ENCODE peak calls at places on chromosomes 7 and 10, in eight cellular contexts. P, O, D, V, M, H, E and Z are unnamed samples.

GRCh38 chr10:90856964-90857634 is 740 bp downstream of the HTR7 start:
- DNase-seq in P (no peak), O (no peak), D (no peak), V (no peak), M (no peak), H (peak), E (no peak), Z (peak)

GRCh38 chr10:103793920-103794883 is 61.2 kb downstream of the SH3PXD2A start:
- DNase-seq in P (no peak), O (no peak), D (no peak), V (no peak), M (peak), H (no peak), E (no peak), Z (peak)

GRCh38 chr10:37701781-37702493 is 155.5 kb downstream of the ZNF248 start:
- DNase-seq in P (no peak), O (no peak), D (no peak), V (no peak), M (no peak), H (no peak), E (no peak), Z (no peak)

GRCh38 chr10:13820119-13820518 is 233.4 kb downstream of the PRPF18 start:
- DNase-seq in P (no peak), O (no peak), D (no peak), V (no peak), M (no peak), H (no peak), E (no peak), Z (no peak)

GRCh38 chr10:62710182-62710581 is 94.3 kb upstream of the ADO start:
- DNase-seq in P (no peak), O (no peak), D (no peak), V (no peak), M (no peak), H (no peak), E (no peak), Z (no peak)

GRCh38 chr7:83547526-83547925 is 101.4 kb downstream of the SEMA3E start:
- DNase-seq in P (no peak), O (peak), D (no peak), V (no peak), M (peak), H (no peak), E (peak), Z (no peak)

GRCh38 chr10:30000802-30001571 is 58.4 kb downstream of the JCAD start:
- DNase-seq in P (peak), O (peak), D (no peak), V (no peak), M (no peak), H (no peak), E (peak), Z (no peak)

GRCh38 chr10:652226-652625 is 37.2 kb downstream of the DIP2C start:
- DNase-seq in P (no peak), O (no peak), D (no peak), V (no peak), M (no peak), H (no peak), E (no peak), Z (no peak)

GRCh38 chr10:72162978-72163377 is 52.8 kb upstream of the ANAPC16 start:
- DNase-seq in P (peak), O (peak), D (peak), V (peak), M (no peak), H (no peak), E (peak), Z (no peak)

GRCh38 chr10:86798636-86799035 is 42.2 kb downstream of the BMPR1A start:
- DNase-seq in P (peak), O (peak), D (peak), V (no peak), M (no peak), H (no peak), E (no peak), Z (no peak)

GRCh38 chr7:149005427-149006344 is 22.6 kb downstream of the PDIA4 start:
- DNase-seq in P (peak), O (peak), D (peak), V (peak), M (peak), H (peak), E (peak), Z (peak)

GRCh38 chr7:69620650-69621049 is 22.4 kb downstream of the AUTS2 start:
- DNase-seq in P (no peak), O (no peak), D (no peak), V (no peak), M (no peak), H (no peak), E (no peak), Z (no peak)

GRCh38 chr10:43348511-43349312 is 22.7 kb upstream of the FXYD4 start:
- DNase-seq in P (peak), O (peak), D (peak), V (peak), M (peak), H (peak), E (peak), Z (peak)

GRCh38 chr7:111982804-111983203 is 223.4 kb downstream of the DOCK4 start:
- DNase-seq in P (no peak), O (no peak), D (no peak), V (no peak), M (no peak), H (no peak), E (peak), Z (no peak)

GRCh38 chr7:121544726-121545125 is 148.6 kb upstream of the FAM3C start:
- DNase-seq in P (peak), O (peak), D (no peak), V (no peak), M (peak), H (no peak), E (peak), Z (no peak)

GRCh38 chr7:4607321-4607729 is 74.8 kb upstream of the FOXK1 start:
- DNase-seq in P (no peak), O (peak), D (no peak), V (no peak), M (no peak), H (no peak), E (no peak), Z (no peak)

GRCh38 chr10:63465293-63466167 is at the start of gene JMJD1C:
- DNase-seq in P (peak), O (peak), D (peak), V (peak), M (peak), H (peak), E (peak), Z (peak)

GRCh38 chr7:101465131-101465530 is 102.5 kb downstream of the COL26A1 start:
- DNase-seq in P (no peak), O (no peak), D (no peak), V (no peak), M (no peak), H (no peak), E (no peak), Z (no peak)

GRCh38 chr7:13886356-13886755 is 103.1 kb downstream of the ETV1 start:
- DNase-seq in P (no peak), O (no peak), D (no peak), V (no peak), M (no peak), H (no peak), E (no peak), Z (no peak)

GRCh38 chr7:12436896-12437535 is 33.4 kb upstream of the VWDE start:
- DNase-seq in P (no peak), O (peak), D (no peak), V (peak), M (no peak), H (peak), E (peak), Z (peak)

GRCh38 chr7:12436126-12436525 is 32.5 kb upstream of the VWDE start:
- DNase-seq in P (no peak), O (no peak), D (no peak), V (no peak), M (no peak), H (no peak), E (no peak), Z (no peak)

GRCh38 chr7:12431886-12432285 is 28.2 kb upstream of the VWDE start:
- DNase-seq in P (no peak), O (no peak), D (no peak), V (no peak), M (no peak), H (peak), E (no peak), Z (no peak)

DNA sequence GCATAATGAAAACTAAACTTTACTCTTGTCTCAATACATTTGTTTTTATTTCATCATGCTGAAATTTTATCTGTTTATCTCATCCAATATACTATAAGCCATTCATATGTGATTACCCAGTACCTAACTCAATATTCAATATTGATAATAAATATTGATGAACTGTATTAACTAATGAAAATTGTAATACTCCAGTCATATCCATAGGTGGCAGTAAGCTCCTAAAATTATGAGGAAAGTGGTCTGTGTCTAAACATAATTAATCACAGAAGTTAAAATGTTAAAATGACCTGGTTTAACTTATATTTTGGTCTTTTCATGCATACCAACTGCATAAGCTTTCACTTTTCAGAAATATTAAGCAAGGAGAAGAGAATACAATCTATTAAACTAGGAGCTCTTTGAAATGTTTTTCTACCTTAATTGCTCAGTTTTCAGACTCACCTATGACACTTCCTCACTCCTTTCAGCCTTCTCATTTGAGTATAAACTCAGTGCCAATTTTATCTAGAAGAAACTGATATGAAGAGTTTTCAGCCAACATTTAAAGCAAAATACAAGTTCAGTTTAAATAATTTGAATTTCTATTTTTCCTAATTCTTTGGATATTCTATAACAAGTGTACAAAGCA is 30.5 kb upstream of the VWDE start:
- DNase-seq in P (no peak), O (no peak), D (no peak), V (no peak), M (no peak), H (no peak), E (peak), Z (no peak)
- TF ChIP-seq CTCF in P (peak), O (peak), D (no peak), V (peak), M (peak), H (peak), E (peak), Z (peak)

DNA sequence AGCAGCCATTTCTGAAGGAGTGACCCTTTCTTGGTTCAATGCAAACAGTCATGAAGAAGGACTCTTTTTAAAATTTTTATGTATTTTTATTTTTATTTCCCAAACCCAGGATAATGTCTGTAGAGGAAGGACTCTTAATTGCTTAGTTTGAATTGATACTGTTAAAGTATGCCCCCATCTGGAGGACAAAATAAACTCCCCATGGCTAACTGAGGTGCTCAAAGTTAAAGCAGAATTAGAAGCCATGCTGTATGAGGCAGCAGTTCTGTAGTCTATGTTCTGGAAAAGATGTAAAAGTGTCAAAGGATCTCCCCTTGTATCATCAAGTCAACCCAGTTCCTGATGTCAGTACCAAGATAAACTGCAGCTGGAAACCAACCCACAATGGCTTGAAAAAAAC is 617.9 kb upstream of the GRM3 start:
- DNase-seq in P (no peak), O (no peak), D (no peak), V (no peak), M (no peak), H (no peak), E (no peak), Z (no peak)
- TF ChIP-seq CTCF in P (no peak), O (no peak), D (no peak), V (no peak), M (no peak), H (no peak), E (no peak), Z (no peak)

GRCh38 chr10:2992401-2993198 is 74.7 kb upstream of the PFKP start:
- DNase-seq in P (no peak), O (no peak), D (no peak), V (no peak), M (no peak), H (no peak), E (no peak), Z (no peak)
- TF ChIP-seq CTCF in P (peak), O (peak), D (no peak), V (no peak), M (peak), H (no peak), E (peak), Z (no peak)

GRCh38 chr10:59831658-59832503 is 74.5 kb downstream of the CCDC6 start:
- DNase-seq in P (no peak), O (no peak), D (no peak), V (no peak), M (no peak), H (no peak), E (no peak), Z (no peak)
- TF ChIP-seq CTCF in P (no peak), O (no peak), D (no peak), V (no peak), M (no peak), H (no peak), E (no peak), Z (no peak)

GRCh38 chr10:17247210-17247609 is 19.2 kb downstream of the VIM start:
- DNase-seq in P (no peak), O (no peak), D (no peak), V (no peak), M (no peak), H (no peak), E (no peak), Z (no peak)

GRCh38 chr10:17249820-17250219 is 21.8 kb downstream of the VIM start:
- DNase-seq in P (no peak), O (peak), D (no peak), V (no peak), M (no peak), H (no peak), E (peak), Z (no peak)

GRCh38 chr10:17255512-17255911 is 27.5 kb downstream of the VIM start:
- DNase-seq in P (no peak), O (no peak), D (no peak), V (peak), M (no peak), H (no peak), E (no peak), Z (no peak)

GRCh38 chr10:17248964-17249363 is 20.9 kb downstream of the VIM start:
- DNase-seq in P (no peak), O (no peak), D (no peak), V (no peak), M (no peak), H (no peak), E (no peak), Z (no peak)

GRCh38 chr10:17250736-17251135 is 22.7 kb downstream of the VIM start:
- DNase-seq in P (no peak), O (no peak), D (no peak), V (no peak), M (no peak), H (no peak), E (no peak), Z (no peak)
- TF ChIP-seq CTCF in P (no peak), O (peak), D (no peak), V (no peak), M (peak), H (no peak), E (no peak), Z (no peak)

DNA sequence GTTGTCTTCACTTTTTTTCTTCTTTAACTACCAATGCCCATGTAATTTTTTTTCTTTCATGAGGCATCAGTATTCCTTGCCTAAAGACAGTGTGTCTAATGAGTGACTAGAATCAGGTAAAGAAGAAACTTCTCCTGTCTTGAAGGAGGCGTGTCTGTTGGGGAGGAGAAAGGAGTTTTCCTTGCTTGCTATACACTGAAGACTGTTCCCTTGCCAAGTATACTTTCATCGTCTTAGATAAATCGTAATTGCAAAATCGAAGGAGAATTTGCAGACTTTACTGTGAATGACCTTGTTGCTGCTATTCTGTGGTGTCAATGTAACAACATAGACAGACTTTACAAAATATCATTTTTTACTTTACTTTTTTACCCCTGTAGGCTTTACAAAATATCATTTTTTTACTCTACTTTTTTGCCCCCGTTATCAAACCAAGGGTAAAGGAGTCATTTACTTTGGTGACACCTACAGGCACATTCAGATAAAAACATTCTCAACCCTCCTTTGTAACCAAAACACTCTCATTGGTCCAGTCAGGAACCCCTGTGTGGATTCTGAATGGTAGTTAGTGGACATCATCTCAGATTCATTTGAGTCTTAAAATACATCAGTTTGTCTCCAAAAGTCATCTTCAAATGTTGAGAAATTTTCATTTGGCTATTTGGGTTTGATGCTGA is 232.4 kb downstream of the AHR start:
- DNase-seq in P (no peak), O (peak), D (peak), V (no peak), M (no peak), H (no peak), E (peak), Z (no peak)
- TF ChIP-seq CTCF in P (no peak), O (peak), D (no peak), V (no peak), M (peak), H (no peak), E (peak), Z (peak)

GRCh38 chr10:119783665-119784027 is 57.8 kb downstream of the INPP5F start:
- DNase-seq in P (no peak), O (no peak), D (no peak), V (no peak), M (no peak), H (no peak), E (no peak), Z (no peak)

GRCh38 chr10:119786117-119786769 is 60.4 kb downstream of the INPP5F start:
- DNase-seq in P (no peak), O (no peak), D (no peak), V (peak), M (no peak), H (peak), E (peak), Z (peak)

GRCh38 chr10:119781498-119781897 is 55.6 kb downstream of the INPP5F start:
- DNase-seq in P (no peak), O (peak), D (no peak), V (no peak), M (no peak), H (no peak), E (no peak), Z (no peak)

GRCh38 chr10:119780879-119781480 is 55.1 kb downstream of the INPP5F start:
- DNase-seq in P (no peak), O (no peak), D (no peak), V (no peak), M (no peak), H (no peak), E (no peak), Z (no peak)

DNA sequence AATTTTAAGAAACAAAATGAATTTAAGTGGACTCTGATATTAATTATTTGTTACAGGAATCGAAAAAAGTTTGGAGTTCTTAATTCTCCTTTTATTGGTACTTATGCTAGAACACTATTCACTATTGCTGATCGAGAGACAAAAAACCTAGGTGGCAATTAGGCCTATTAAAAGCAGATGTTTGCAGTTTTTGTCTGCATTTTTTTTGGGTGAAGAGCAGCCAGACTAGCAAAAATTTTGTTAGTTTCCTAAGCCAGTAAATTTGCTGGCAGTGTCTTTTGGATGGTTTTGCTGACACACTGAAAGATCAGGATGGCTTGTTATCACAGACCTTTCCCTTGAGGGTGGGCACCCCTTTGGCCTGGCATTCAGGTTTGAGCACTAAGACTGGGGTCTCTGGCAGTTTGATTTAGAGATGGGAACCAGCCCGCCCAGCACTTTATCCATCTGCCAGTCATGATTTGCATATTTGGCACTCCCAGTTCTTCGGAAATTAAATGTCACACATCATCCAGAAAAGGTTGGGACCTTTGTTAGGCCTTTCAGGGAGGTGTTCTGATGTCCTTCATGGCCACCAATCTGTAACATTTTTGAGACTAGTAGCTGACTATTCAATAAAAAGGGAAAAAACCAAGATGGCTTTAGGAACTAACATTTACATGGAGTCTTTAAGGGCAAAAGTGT is 57.3 kb downstream of the INPP5F start:
- DNase-seq in P (no peak), O (peak), D (no peak), V (no peak), M (no peak), H (no peak), E (no peak), Z (no peak)
- TF ChIP-seq CTCF in P (no peak), O (no peak), D (no peak), V (no peak), M (no peak), H (no peak), E (no peak), Z (no peak)

DNA sequence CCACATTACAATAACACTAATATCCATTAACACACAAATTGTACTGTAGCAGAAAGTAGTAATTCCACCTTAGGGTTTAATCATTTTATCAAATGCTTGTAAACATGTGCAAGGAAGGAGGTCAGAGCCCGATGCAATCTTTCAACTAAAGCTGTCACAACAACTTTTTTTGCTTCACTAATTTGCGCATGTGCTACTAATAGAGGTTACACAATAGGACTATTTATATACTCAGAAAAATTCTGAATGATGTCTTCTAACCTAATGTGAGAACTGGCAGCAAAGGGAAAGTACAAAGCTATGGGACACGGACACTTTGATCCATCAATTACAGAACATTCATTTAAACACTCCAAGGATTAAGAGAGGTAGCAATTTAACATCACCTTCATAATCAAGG is 244.4 kb downstream of the CHCHD3 start:
- DNase-seq in P (peak), O (no peak), D (no peak), V (no peak), M (no peak), H (no peak), E (peak), Z (no peak)
- TF ChIP-seq CTCF in P (no peak), O (no peak), D (no peak), V (no peak), M (no peak), H (no peak), E (no peak), Z (no peak)

GRCh38 chr7:93720106-93720505 is 145.6 kb upstream of the CALCR start:
- DNase-seq in P (no peak), O (no peak), D (no peak), V (no peak), M (no peak), H (no peak), E (no peak), Z (no peak)

GRCh38 chr7:93711926-93712325 is 137.4 kb upstream of the CALCR start:
- DNase-seq in P (no peak), O (no peak), D (no peak), V (no peak), M (no peak), H (no peak), E (no peak), Z (no peak)

GRCh38 chr7:93715234-93715633 is 140.7 kb upstream of the CALCR start:
- DNase-seq in P (peak), O (peak), D (peak), V (peak), M (peak), H (peak), E (peak), Z (peak)

GRCh38 chr7:93719546-93719945 is 145.0 kb upstream of the CALCR start:
- DNase-seq in P (no peak), O (no peak), D (no peak), V (no peak), M (no peak), H (no peak), E (peak), Z (no peak)

GRCh38 chr7:93717217-93717900 is 142.8 kb upstream of the CALCR start:
- DNase-seq in P (no peak), O (no peak), D (no peak), V (no peak), M (no peak), H (no peak), E (peak), Z (no peak)
- TF ChIP-seq CTCF in P (no peak), O (no peak), D (no peak), V (no peak), M (no peak), H (no peak), E (no peak), Z (no peak)

GRCh38 chr7:31938650-31939049 is 131.6 kb downstream of the PDE1C start:
- DNase-seq in P (no peak), O (peak), D (no peak), V (no peak), M (peak), H (no peak), E (no peak), Z (no peak)
- TF ChIP-seq CTCF in P (no peak), O (no peak), D (no peak), V (no peak), M (peak), H (no peak), E (no peak), Z (no peak)